ENCODE peak calls at places on chromosomes 5 and 9, in eight cellular contexts. One of them, this sample, is unnamed.

GRCh38 chr5:94776167-94776566 is 157.7 kb downstream of the SLF1 start:
- DNase-seq in NCI-H69: peak; percentile 99
- DNase-seq in cerebellar cortex: peak; percentile 22
- DNase-seq in HFFc6: no peak
- DNase-seq in kidney epithelial cell: no peak
- DNase-seq in HuH-7: no peak
- DNase-seq in hypothalamus: no peak
- DNase-seq in OCI-LY7: no peak
- DNase-seq in this sample: peak; percentile 78

GRCh38 chr5:43771611-43772031 is 168.6 kb downstream of the NNT start:
- DNase-seq in OCI-LY7: no peak
- DNase-seq in hypothalamus: no peak
- DNase-seq in NCI-H69: no peak
- DNase-seq in HFFc6: no peak
- DNase-seq in cerebellar cortex: no peak
- DNase-seq in kidney epithelial cell: no peak
- DNase-seq in HuH-7: no peak
- DNase-seq in this sample: no peak

GRCh38 chr5:63774939-63775338 is 187.3 kb downstream of the HTR1A start:
- DNase-seq in OCI-LY7: no peak
- DNase-seq in hypothalamus: no peak
- DNase-seq in NCI-H69: no peak
- DNase-seq in HuH-7: no peak
- DNase-seq in kidney epithelial cell: no peak
- DNase-seq in HFFc6: no peak
- DNase-seq in cerebellar cortex: no peak
- DNase-seq in this sample: no peak

GRCh38 chr9:134458111-134458845 is 132.0 kb downstream of the RXRA start:
- DNase-seq in kidney epithelial cell: no peak
- DNase-seq in hypothalamus: no peak
- DNase-seq in HFFc6: no peak
- DNase-seq in HuH-7: no peak
- DNase-seq in cerebellar cortex: no peak
- DNase-seq in OCI-LY7: no peak
- DNase-seq in NCI-H69: no peak
- DNase-seq in this sample: no peak

GRCh38 chr5:40619406-40619805 is 60.3 kb upstream of the PTGER4 start:
- DNase-seq in HuH-7: no peak
- DNase-seq in cerebellar cortex: no peak
- DNase-seq in hypothalamus: no peak
- DNase-seq in NCI-H69: no peak
- DNase-seq in HFFc6: peak; percentile 27
- DNase-seq in OCI-LY7: no peak
- DNase-seq in kidney epithelial cell: peak; percentile 34
- DNase-seq in this sample: no peak

GRCh38 chr9:20209421-20210340 is 412.6 kb downstream of the MLLT3 start:
- DNase-seq in kidney epithelial cell: no peak
- DNase-seq in hypothalamus: no peak
- DNase-seq in OCI-LY7: no peak
- DNase-seq in NCI-H69: no peak
- DNase-seq in HFFc6: no peak
- DNase-seq in cerebellar cortex: no peak
- DNase-seq in HuH-7: no peak
- DNase-seq in this sample: no peak

GRCh38 chr5:40165789-40166728 is 513.7 kb upstream of the PTGER4 start:
- DNase-seq in NCI-H69: no peak
- DNase-seq in kidney epithelial cell: no peak
- DNase-seq in hypothalamus: no peak
- DNase-seq in OCI-LY7: no peak
- DNase-seq in HuH-7: no peak
- DNase-seq in HFFc6: peak; percentile 11
- DNase-seq in cerebellar cortex: no peak
- DNase-seq in this sample: no peak

GRCh38 chr5:124963236-124963929 is 216.9 kb upstream of the ZNF608 start:
- DNase-seq in OCI-LY7: no peak
- DNase-seq in HuH-7: peak; percentile 50
- DNase-seq in NCI-H69: peak; percentile 57
- DNase-seq in HFFc6: peak; percentile 76
- DNase-seq in kidney epithelial cell: no peak
- DNase-seq in cerebellar cortex: no peak
- DNase-seq in hypothalamus: no peak
- DNase-seq in this sample: peak; percentile 72

GRCh38 chr9:124392855-124393460 is 22.3 kb downstream of the PSMB7 start:
- DNase-seq in NCI-H69: peak; percentile 14
- DNase-seq in kidney epithelial cell: peak; percentile 87
- DNase-seq in HuH-7: no peak
- DNase-seq in OCI-LY7: peak; percentile 18
- DNase-seq in hypothalamus: peak; percentile 54
- DNase-seq in HFFc6: peak; percentile 93
- DNase-seq in cerebellar cortex: peak; percentile 46
- DNase-seq in this sample: peak; percentile 44

GRCh38 chr9:130263601-130264413 is 1.8 kb upstream of the HMCN2 start:
- DNase-seq in HuH-7: peak; percentile 75
- DNase-seq in kidney epithelial cell: peak; percentile 19
- DNase-seq in OCI-LY7: no peak
- DNase-seq in hypothalamus: no peak
- DNase-seq in cerebellar cortex: no peak
- DNase-seq in NCI-H69: peak; percentile 59
- DNase-seq in HFFc6: no peak
- DNase-seq in this sample: peak; percentile 55

GRCh38 chr9:106649664-106650063 is 213.3 kb upstream of the ZNF462 start:
- DNase-seq in HuH-7: no peak
- DNase-seq in kidney epithelial cell: no peak
- DNase-seq in NCI-H69: no peak
- DNase-seq in HFFc6: no peak
- DNase-seq in OCI-LY7: no peak
- DNase-seq in hypothalamus: no peak
- DNase-seq in cerebellar cortex: no peak
- DNase-seq in this sample: no peak

GRCh38 chr5:126628102-126628501 is 27.4 kb downstream of the PHAX start:
- DNase-seq in HFFc6: no peak
- DNase-seq in kidney epithelial cell: no peak
- DNase-seq in OCI-LY7: no peak
- DNase-seq in HuH-7: no peak
- DNase-seq in hypothalamus: no peak
- DNase-seq in cerebellar cortex: peak; percentile 10
- DNase-seq in NCI-H69: no peak
- DNase-seq in this sample: no peak

GRCh38 chr5:81852277-81853004 is 101.5 kb upstream of the SSBP2 start:
- DNase-seq in OCI-LY7: peak; percentile 76
- DNase-seq in hypothalamus: no peak
- DNase-seq in kidney epithelial cell: no peak
- DNase-seq in NCI-H69: peak; percentile 89
- DNase-seq in cerebellar cortex: peak; percentile 62
- DNase-seq in HFFc6: no peak
- DNase-seq in HuH-7: peak; percentile 30
- DNase-seq in this sample: peak; percentile 6

GRCh38 chr9:130633336-130634190 is 30.8 kb upstream of the PRDM12 start:
- DNase-seq in NCI-H69: no peak
- DNase-seq in HFFc6: no peak
- DNase-seq in kidney epithelial cell: no peak
- DNase-seq in hypothalamus: no peak
- DNase-seq in cerebellar cortex: no peak
- DNase-seq in HuH-7: no peak
- DNase-seq in OCI-LY7: no peak
- DNase-seq in this sample: no peak

GRCh38 chr9:78788101-78788500 is 491.2 kb downstream of the PSAT1 start:
- DNase-seq in NCI-H69: no peak
- DNase-seq in OCI-LY7: no peak
- DNase-seq in HuH-7: no peak
- DNase-seq in HFFc6: peak; percentile 32
- DNase-seq in kidney epithelial cell: no peak
- DNase-seq in cerebellar cortex: no peak
- DNase-seq in hypothalamus: no peak
- DNase-seq in this sample: no peak

GRCh38 chr9:37104183-37104889 is 16.0 kb upstream of the ZCCHC7 start:
- DNase-seq in NCI-H69: no peak
- DNase-seq in kidney epithelial cell: peak; percentile 61
- DNase-seq in cerebellar cortex: no peak
- DNase-seq in HuH-7: no peak
- DNase-seq in HFFc6: peak; percentile 80
- DNase-seq in hypothalamus: no peak
- DNase-seq in OCI-LY7: no peak
- DNase-seq in this sample: no peak

GRCh38 chr5:143888912-143889311 is 77.0 kb downstream of the HMHB1 start:
- DNase-seq in NCI-H69: no peak
- DNase-seq in OCI-LY7: no peak
- DNase-seq in kidney epithelial cell: no peak
- DNase-seq in hypothalamus: no peak
- DNase-seq in cerebellar cortex: no peak
- DNase-seq in HuH-7: no peak
- DNase-seq in HFFc6: no peak
- DNase-seq in this sample: no peak

GRCh38 chr9:38159599-38159998 is 90.6 kb upstream of the SHB start:
- DNase-seq in cerebellar cortex: no peak
- DNase-seq in NCI-H69: no peak
- DNase-seq in HFFc6: no peak
- DNase-seq in OCI-LY7: no peak
- DNase-seq in kidney epithelial cell: no peak
- DNase-seq in hypothalamus: no peak
- DNase-seq in HuH-7: no peak
- DNase-seq in this sample: peak; percentile 4

GRCh38 chr5:130541617-130542221 is 623.3 kb downstream of the HINT1 start:
- DNase-seq in cerebellar cortex: no peak
- DNase-seq in NCI-H69: no peak
- DNase-seq in kidney epithelial cell: peak; percentile 54
- DNase-seq in HFFc6: no peak
- DNase-seq in hypothalamus: no peak
- DNase-seq in OCI-LY7: no peak
- DNase-seq in HuH-7: no peak
- DNase-seq in this sample: no peak

GRCh38 chr5:33761139-33761538 is 130.7 kb downstream of the ADAMTS12 start:
- DNase-seq in OCI-LY7: no peak
- DNase-seq in kidney epithelial cell: peak; percentile 28
- DNase-seq in cerebellar cortex: no peak
- DNase-seq in hypothalamus: no peak
- DNase-seq in HFFc6: peak; percentile 30
- DNase-seq in HuH-7: no peak
- DNase-seq in NCI-H69: no peak
- DNase-seq in this sample: no peak

GRCh38 chr5:114223866-114224265 is 138.0 kb upstream of the KCNN2 start:
- DNase-seq in hypothalamus: no peak
- DNase-seq in HuH-7: peak; percentile 0
- DNase-seq in HFFc6: no peak
- DNase-seq in NCI-H69: peak; percentile 45
- DNase-seq in kidney epithelial cell: no peak
- DNase-seq in cerebellar cortex: no peak
- DNase-seq in OCI-LY7: peak; percentile 56
- DNase-seq in this sample: peak; percentile 39

GRCh38 chr9:130058154-130058553 is 4.4 kb downstream of the GPR107 start:
- DNase-seq in HFFc6: no peak
- DNase-seq in hypothalamus: no peak
- DNase-seq in kidney epithelial cell: no peak
- DNase-seq in cerebellar cortex: no peak
- DNase-seq in NCI-H69: no peak
- DNase-seq in HuH-7: peak; percentile 66
- DNase-seq in OCI-LY7: no peak
- DNase-seq in this sample: peak; percentile 17

GRCh38 chr9:8451146-8451545 is 651.6 kb upstream of the DMAC1 start:
- DNase-seq in kidney epithelial cell: no peak
- DNase-seq in cerebellar cortex: peak; percentile 67
- DNase-seq in HuH-7: no peak
- DNase-seq in HFFc6: no peak
- DNase-seq in hypothalamus: no peak
- DNase-seq in NCI-H69: no peak
- DNase-seq in OCI-LY7: no peak
- DNase-seq in this sample: no peak

GRCh38 chr9:122126340-122127333 is 32.9 kb downstream of the NDUFA8 start:
- DNase-seq in kidney epithelial cell: no peak
- DNase-seq in HuH-7: no peak
- DNase-seq in cerebellar cortex: peak; percentile 21
- DNase-seq in HFFc6: peak; percentile 47
- DNase-seq in OCI-LY7: no peak
- DNase-seq in NCI-H69: no peak
- DNase-seq in hypothalamus: no peak
- DNase-seq in this sample: no peak

GRCh38 chr9:38024036-38024681 is 44.9 kb downstream of the SHB start:
- DNase-seq in cerebellar cortex: no peak
- DNase-seq in hypothalamus: no peak
- DNase-seq in HuH-7: peak; percentile 30
- DNase-seq in NCI-H69: peak; percentile 93
- DNase-seq in OCI-LY7: no peak
- DNase-seq in HFFc6: no peak
- DNase-seq in kidney epithelial cell: no peak
- DNase-seq in this sample: no peak

GRCh38 chr9:76987594-76988200 is 31.8 kb upstream of the FOXB2 start:
- DNase-seq in HFFc6: peak; percentile 43
- DNase-seq in kidney epithelial cell: no peak
- DNase-seq in hypothalamus: peak; percentile 1
- DNase-seq in HuH-7: peak; percentile 52
- DNase-seq in OCI-LY7: peak; percentile 22
- DNase-seq in NCI-H69: peak; percentile 88
- DNase-seq in cerebellar cortex: peak; percentile 36
- DNase-seq in this sample: peak; percentile 63

GRCh38 chr5:34709861-34710673 is 53.9 kb downstream of the RAI14 start:
- DNase-seq in OCI-LY7: no peak
- DNase-seq in NCI-H69: no peak
- DNase-seq in HFFc6: peak; percentile 82
- DNase-seq in HuH-7: no peak
- DNase-seq in kidney epithelial cell: peak; percentile 90
- DNase-seq in cerebellar cortex: no peak
- DNase-seq in hypothalamus: no peak
- DNase-seq in this sample: no peak

GRCh38 chr9:121720311-121720991 is 69.0 kb downstream of the DAB2IP start:
- DNase-seq in hypothalamus: no peak
- DNase-seq in NCI-H69: peak; percentile 94
- DNase-seq in kidney epithelial cell: no peak
- DNase-seq in OCI-LY7: no peak
- DNase-seq in HuH-7: no peak
- DNase-seq in cerebellar cortex: no peak
- DNase-seq in HFFc6: no peak
- DNase-seq in this sample: peak; percentile 7

GRCh38 chr9:107425110-107426025 is 64.2 kb downstream of the KLF4 start:
- DNase-seq in NCI-H69: peak; percentile 48
- DNase-seq in cerebellar cortex: peak; percentile 82
- DNase-seq in hypothalamus: peak; percentile 7
- DNase-seq in kidney epithelial cell: peak; percentile 26
- DNase-seq in HuH-7: peak; percentile 67
- DNase-seq in OCI-LY7: peak; percentile 34
- DNase-seq in HFFc6: no peak
- DNase-seq in this sample: no peak

GRCh38 chr9:134784612-134785305 is 95.9 kb upstream of the FCN2 start:
- DNase-seq in kidney epithelial cell: no peak
- DNase-seq in hypothalamus: no peak
- DNase-seq in cerebellar cortex: no peak
- DNase-seq in HFFc6: no peak
- DNase-seq in NCI-H69: no peak
- DNase-seq in OCI-LY7: no peak
- DNase-seq in HuH-7: no peak
- DNase-seq in this sample: no peak

GRCh38 chr5:134183481-134183880 is 6.7 kb upstream of the SKP1 start:
- DNase-seq in HuH-7: no peak
- DNase-seq in NCI-H69: no peak
- DNase-seq in hypothalamus: no peak
- DNase-seq in kidney epithelial cell: no peak
- DNase-seq in HFFc6: no peak
- DNase-seq in OCI-LY7: no peak
- DNase-seq in cerebellar cortex: no peak
- DNase-seq in this sample: no peak

GRCh38 chr9:24932785-24933184 is 387.1 kb upstream of the IZUMO3 start:
- DNase-seq in hypothalamus: no peak
- DNase-seq in cerebellar cortex: no peak
- DNase-seq in NCI-H69: no peak
- DNase-seq in OCI-LY7: peak; percentile 77
- DNase-seq in HFFc6: no peak
- DNase-seq in HuH-7: no peak
- DNase-seq in kidney epithelial cell: no peak
- DNase-seq in this sample: no peak

GRCh38 chr9:38211002-38211401 is 142.0 kb upstream of the SHB start:
- DNase-seq in cerebellar cortex: no peak
- DNase-seq in NCI-H69: peak; percentile 82
- DNase-seq in HFFc6: no peak
- DNase-seq in HuH-7: no peak
- DNase-seq in hypothalamus: no peak
- DNase-seq in kidney epithelial cell: no peak
- DNase-seq in OCI-LY7: no peak
- DNase-seq in this sample: peak; percentile 14

GRCh38 chr9:86471501-86471900 is 117.3 kb upstream of the TUT7 start:
- DNase-seq in cerebellar cortex: no peak
- DNase-seq in hypothalamus: no peak
- DNase-seq in OCI-LY7: no peak
- DNase-seq in HFFc6: no peak
- DNase-seq in HuH-7: no peak
- DNase-seq in kidney epithelial cell: no peak
- DNase-seq in NCI-H69: no peak
- DNase-seq in this sample: no peak

This sample was measured in NCI-H82.